ENCODE peak calls at places on chromosomes 4 and X, in six cellular contexts. One of them, this sample, is unnamed.

GRCh38 chr4:64174247-64174882 is 234.9 kb downstream of the TECRL start:
- DNase-seq in ELF-1: no peak
- DNase-seq in naive thymus-derived CD4-positive, alpha-beta T cell: no peak
- DNase-seq in foreskin fibroblast: no peak
- DNase-seq in effector CD4-positive, alpha-beta T cell: no peak
- DNase-seq in Ammon's horn: no peak
- DNase-seq in this sample: no peak

GRCh38 chr4:83316459-83317170 is 18.0 kb downstream of the HPSE start:
- DNase-seq in ELF-1: no peak
- DNase-seq in naive thymus-derived CD4-positive, alpha-beta T cell: no peak
- DNase-seq in foreskin fibroblast: no peak
- DNase-seq in effector CD4-positive, alpha-beta T cell: no peak
- DNase-seq in Ammon's horn: no peak
- DNase-seq in this sample: no peak

GRCh38 chr4:48247142-48247877 is 22.3 kb downstream of the TEC start:
- DNase-seq in ELF-1: no peak
- DNase-seq in naive thymus-derived CD4-positive, alpha-beta T cell: no peak
- DNase-seq in foreskin fibroblast: no peak
- DNase-seq in effector CD4-positive, alpha-beta T cell: no peak
- DNase-seq in Ammon's horn: no peak
- DNase-seq in this sample: no peak

GRCh38 chrX:65677954-65678469 is 10.6 kb downstream of the MSN start:
- DNase-seq in ELF-1: no peak
- DNase-seq in naive thymus-derived CD4-positive, alpha-beta T cell: no peak
- DNase-seq in foreskin fibroblast: peak
- DNase-seq in effector CD4-positive, alpha-beta T cell: no peak
- DNase-seq in Ammon's horn: peak
- DNase-seq in this sample: no peak

GRCh38 chrX:15686818-15687685 is 22.4 kb upstream of the CLTRN start:
- DNase-seq in ELF-1: peak
- DNase-seq in naive thymus-derived CD4-positive, alpha-beta T cell: peak
- DNase-seq in foreskin fibroblast: peak
- DNase-seq in effector CD4-positive, alpha-beta T cell: peak
- DNase-seq in Ammon's horn: peak
- DNase-seq in this sample: peak

GRCh38 chr4:170391066-170391754 is 301.5 kb upstream of the AADAT start:
- DNase-seq in ELF-1: no peak
- DNase-seq in naive thymus-derived CD4-positive, alpha-beta T cell: no peak
- DNase-seq in foreskin fibroblast: peak
- DNase-seq in effector CD4-positive, alpha-beta T cell: no peak
- DNase-seq in Ammon's horn: no peak
- DNase-seq in this sample: no peak

GRCh38 chrX:132023896-132024386 is 839 bp downstream of the STK26 start:
- DNase-seq in ELF-1: no peak
- DNase-seq in naive thymus-derived CD4-positive, alpha-beta T cell: peak
- DNase-seq in foreskin fibroblast: no peak
- DNase-seq in effector CD4-positive, alpha-beta T cell: peak
- DNase-seq in Ammon's horn: no peak
- DNase-seq in this sample: no peak

GRCh38 chr4:3252480-3252828 is 3.5 kb downstream of the MSANTD1 start:
- DNase-seq in ELF-1: no peak
- DNase-seq in naive thymus-derived CD4-positive, alpha-beta T cell: no peak
- DNase-seq in foreskin fibroblast: no peak
- DNase-seq in effector CD4-positive, alpha-beta T cell: no peak
- DNase-seq in Ammon's horn: no peak
- DNase-seq in this sample: no peak

GRCh38 chrX:617401-617800 is 13.2 kb upstream of the SHOX start:
- DNase-seq in ELF-1: peak
- DNase-seq in naive thymus-derived CD4-positive, alpha-beta T cell: no peak
- DNase-seq in foreskin fibroblast: no peak
- DNase-seq in effector CD4-positive, alpha-beta T cell: no peak
- DNase-seq in Ammon's horn: no peak
- DNase-seq in this sample: no peak

GRCh38 chrX:136652822-136653723 is 5.1 kb downstream of the CD40LG start:
- DNase-seq in ELF-1: no peak
- DNase-seq in naive thymus-derived CD4-positive, alpha-beta T cell: no peak
- DNase-seq in foreskin fibroblast: no peak
- DNase-seq in effector CD4-positive, alpha-beta T cell: no peak
- DNase-seq in Ammon's horn: no peak
- DNase-seq in this sample: no peak

This sample was measured in glutamatergic neuron.